ENCODE peak calls at places on chromosomes 11 and 22, in seven cellular contexts. Q, V, X, Z, Y, P and J are unnamed samples.
A peak's percentile ranks its signal among the peaks of the same experiment; 100 is the strongest.

GRCh38 chr11:95138448-95138847 is 48.8 kb downstream of the ENDOD1 start:
- DNase-seq in Q (no peak), V (no peak), X (peak; percentile 46), Z (no peak), Y (no peak), P (no peak), J (no peak)

GRCh38 chr11:48055292-48056132 is 75.2 kb downstream of the PTPRJ start:
- DNase-seq in Q (no peak), V (no peak), X (peak; percentile 29), Z (no peak), Y (no peak), P (no peak), J (peak; percentile 72)

GRCh38 chr11:58788355-58789023 is 56.0 kb downstream of the GLYATL2 start:
- DNase-seq in Q (no peak), V (no peak), X (peak; percentile 65), Z (peak; percentile 6), Y (peak; percentile 46), P (peak; percentile 31), J (peak; percentile 66)

GRCh38 chr11:63821411-63821810 is 8.2 kb downstream of the SPINDOC start:
- DNase-seq in Q (no peak), V (no peak), X (no peak), Z (no peak), Y (no peak), P (no peak), J (no peak)

GRCh38 chr11:73576226-73576625 is 21.7 kb downstream of the FAM168A start:
- DNase-seq in Q (no peak), V (no peak), X (no peak), Z (no peak), Y (no peak), P (no peak), J (no peak)

GRCh38 chr22:35742342-35743100 is 24.8 kb downstream of the APOL5 start:
- DNase-seq in Q (no peak), V (no peak), X (peak; percentile 73), Z (no peak), Y (no peak), P (no peak), J (no peak)

GRCh38 chr11:19311306-19312030 is 70.7 kb upstream of the E2F8 start:
- DNase-seq in Q (peak; percentile 95), V (peak; percentile 75), X (peak; percentile 63), Z (peak; percentile 55), Y (peak; percentile 89), P (no peak), J (peak; percentile 76)

GRCh38 chr11:74345420-74345819 is 34.0 kb upstream of the P4HA3 start:
- DNase-seq in Q (no peak), V (no peak), X (no peak), Z (no peak), Y (no peak), P (no peak), J (no peak)

GRCh38 chr11:129895126-129896041 is at the start of gene NFRKB:
- DNase-seq in Q (peak; percentile 81), V (peak; percentile 90), X (peak; percentile 98), Z (peak; percentile 76), Y (peak; percentile 97), P (peak; percentile 80), J (peak; percentile 93)

GRCh38 chr11:5625281-5625680 is 480 bp downstream of the TRIM34 start:
- DNase-seq in Q (no peak), V (no peak), X (no peak), Z (no peak), Y (no peak), P (no peak), J (no peak)

GRCh38 chr11:81700061-81700460 is 1033.6 kb downstream of the FAM181B start:
- DNase-seq in Q (no peak), V (no peak), X (no peak), Z (no peak), Y (no peak), P (no peak), J (no peak)

GRCh38 chr22:32810241-32811133 is 9.0 kb downstream of the TIMP3 start:
- DNase-seq in Q (no peak), V (peak; percentile 66), X (no peak), Z (no peak), Y (no peak), P (no peak), J (no peak)

GRCh38 chr11:30489513-30489912 is 96.6 kb downstream of the MPPED2 start:
- DNase-seq in Q (no peak), V (no peak), X (no peak), Z (no peak), Y (no peak), P (no peak), J (no peak)

GRCh38 chr11:124978316-124978715 is 24.3 kb downstream of the CCDC15 start:
- DNase-seq in Q (no peak), V (no peak), X (no peak), Z (no peak), Y (no peak), P (no peak), J (no peak)

GRCh38 chr11:84719935-84720577 is 907.1 kb downstream of the DLG2 start:
- DNase-seq in Q (no peak), V (no peak), X (no peak), Z (no peak), Y (peak; percentile 74), P (no peak), J (no peak)

GRCh38 chr22:24054356-24054755 is 43.3 kb downstream of the CABIN1 start:
- DNase-seq in Q (no peak), V (no peak), X (no peak), Z (no peak), Y (no peak), P (no peak), J (no peak)

GRCh38 chr11:123588117-123588815 is 66.2 kb downstream of the SCN3B start:
- DNase-seq in Q (no peak), V (no peak), X (no peak), Z (peak; percentile 83), Y (no peak), P (no peak), J (peak; percentile 84)

GRCh38 chr11:72988796-72989195 is 153.3 kb downstream of the FCHSD2 start:
- DNase-seq in Q (no peak), V (no peak), X (no peak), Z (no peak), Y (no peak), P (no peak), J (no peak)

GRCh38 chr11:24422371-24422770 is 74.5 kb upstream of the LUZP2 start:
- DNase-seq in Q (no peak), V (no peak), X (no peak), Z (no peak), Y (no peak), P (no peak), J (no peak)

GRCh38 chr11:68956547-68957254 is 24.1 kb downstream of the MRGPRD start:
- DNase-seq in Q (no peak), V (peak; percentile 72), X (no peak), Z (no peak), Y (no peak), P (no peak), J (no peak)

GRCh38 chr11:61815790-61816735 is 740 bp downstream of the FADS1 start:
- DNase-seq in Q (peak; percentile 59), V (peak; percentile 87), X (peak; percentile 77), Z (peak; percentile 67), Y (peak; percentile 85), P (peak; percentile 75), J (peak; percentile 47)

GRCh38 chr11:68521962-68522626 is 61.5 kb downstream of the PPP6R3 start:
- DNase-seq in Q (no peak), V (no peak), X (no peak), Z (no peak), Y (no peak), P (no peak), J (no peak)

DNA sequence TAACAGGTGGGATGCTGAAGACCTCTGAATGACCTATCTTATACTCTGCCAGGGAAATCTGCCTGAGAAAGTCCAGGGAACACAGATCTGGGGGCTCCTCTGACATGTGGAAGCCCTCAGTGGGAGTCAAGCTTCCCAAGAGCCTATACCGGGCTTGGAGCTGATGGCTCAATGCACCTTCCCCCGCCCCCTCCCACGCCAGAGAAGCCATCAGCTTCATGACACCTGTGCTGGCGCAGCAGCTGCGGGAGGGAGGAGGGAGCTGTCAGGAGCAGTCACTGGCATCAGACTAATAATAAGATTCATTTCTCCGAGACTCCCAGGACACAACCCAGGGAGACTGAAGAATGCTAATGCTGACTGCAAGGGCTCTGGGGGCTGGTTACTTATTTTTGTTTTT is 47.8 kb downstream of the SPATA19 start:
- DNase-seq in Q (no peak), V (no peak), X (no peak), Z (no peak), Y (no peak), P (no peak), J (no peak)
- H3K9me3 ChIP-seq in Q (no peaks in the 10 kb centered on the region), V (no peaks in the 10 kb centered on the region), X (no peaks in the 10 kb centered on the region), Z (no peaks in the 10 kb centered on the region), Y (peaks cover 4% of the 10 kb centered on the region), P (no peaks in the 10 kb centered on the region), J (no peaks in the 10 kb centered on the region)

GRCh38 chr11:134901955-134902707 is 490.1 kb upstream of the B3GAT1 start:
- DNase-seq in Q (no peak), V (no peak), X (no peak), Z (no peak), Y (no peak), P (no peak), J (no peak)
- TF ChIP-seq EP300 in Q (no peak), V (no peak), X (no peak), Z (no peak), Y (no peak), P (no peak), J (no peak)

DNA sequence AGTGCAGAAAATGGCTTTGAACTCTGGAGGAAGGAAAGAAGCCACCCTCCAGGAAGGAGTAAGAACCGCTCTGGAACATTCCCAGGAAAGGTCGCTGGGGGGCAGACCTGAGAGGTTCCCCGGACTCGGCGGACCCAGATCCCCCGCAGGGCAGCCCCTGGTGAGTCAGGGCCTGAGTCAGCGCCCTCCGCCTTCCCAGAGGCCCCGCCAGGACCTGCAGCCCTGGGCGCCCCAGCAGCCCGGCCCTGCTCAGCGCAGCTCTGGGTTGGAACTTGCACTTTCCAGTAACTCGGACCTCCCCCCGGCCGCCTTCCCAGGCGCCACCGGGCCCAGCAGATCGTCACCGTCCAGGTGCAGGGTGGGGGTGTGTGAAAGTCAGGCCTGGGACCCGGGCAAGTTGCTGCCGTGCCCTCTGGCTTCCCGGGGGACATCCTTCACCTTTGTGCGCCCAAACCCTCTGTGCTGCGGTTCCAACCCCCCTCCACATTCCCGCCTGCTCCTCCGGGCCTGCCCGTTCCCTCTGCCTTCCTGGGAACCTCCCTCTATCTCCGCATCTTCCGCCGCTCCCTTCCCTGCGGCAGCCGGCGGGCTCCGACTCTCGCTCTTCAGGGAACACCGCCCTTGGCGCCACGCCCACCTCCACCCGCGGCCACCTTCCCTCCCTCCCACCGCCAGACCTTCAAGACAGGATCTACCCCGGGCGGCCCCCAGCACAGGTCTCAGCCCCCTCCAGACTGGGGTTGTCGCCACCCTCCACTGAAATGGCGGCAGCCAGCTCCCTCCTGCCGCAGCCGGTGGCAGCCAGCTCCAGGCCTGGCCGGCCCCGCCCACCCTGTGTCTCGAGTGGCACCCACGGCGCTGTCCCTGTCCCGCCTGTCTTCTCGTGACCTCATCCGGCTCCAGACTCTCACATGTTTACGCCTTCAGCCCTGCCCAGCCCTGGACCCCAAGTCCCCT is 36.8 kb upstream of the WNT7B start:
- DNase-seq in Q (peak; percentile 91), V (peak; percentile 98), X (peak; percentile 92), Z (peak; percentile 75), Y (peak; percentile 95), P (peak; percentile 98), J (peak; percentile 92)
- H3K4me1 ChIP-seq in Q (peaks cover 30% of the 10 kb centered on the region), V (peaks cover 31% of the 10 kb centered on the region), X (peaks cover 37% of the 10 kb centered on the region), Z (peaks cover 35% of the 10 kb centered on the region), Y (no peaks in the 10 kb centered on the region), P (peaks cover 7% of the 10 kb centered on the region), J (peaks cover 43% of the 10 kb centered on the region)

DNA sequence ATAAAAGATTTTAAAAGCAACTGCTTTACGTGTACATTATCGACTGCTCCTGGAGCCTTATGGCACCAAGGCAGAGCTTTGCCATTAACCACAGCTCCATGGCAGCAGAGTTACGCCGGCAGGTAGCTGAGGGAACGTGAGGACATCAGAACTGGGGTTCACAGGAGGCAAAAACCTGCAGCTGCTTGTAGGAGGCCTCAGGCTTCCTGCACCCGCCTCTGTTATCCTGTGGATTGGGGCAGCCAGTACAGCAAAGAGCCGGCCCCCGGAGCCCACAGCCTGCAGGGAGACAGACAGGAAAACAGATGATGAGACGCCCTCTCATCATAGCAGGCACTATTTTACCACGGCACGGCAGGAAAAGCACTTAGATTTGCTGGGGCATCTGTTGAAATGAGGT is 870.2 kb downstream of the TBC1D22A start:
- DNase-seq in Q (no peak), V (no peak), X (no peak), Z (no peak), Y (no peak), P (no peak), J (peak; percentile 5)
- H3K9me3 ChIP-seq in Q (no peaks in the 10 kb centered on the region), V (no peaks in the 10 kb centered on the region), X (peaks cover 4% of the 10 kb centered on the region), Z (peaks cover 3% of the 10 kb centered on the region), Y (peaks cover 14% of the 10 kb centered on the region), P (no peaks in the 10 kb centered on the region), J (peaks cover 11% of the 10 kb centered on the region)